ENCODE peak calls at places on chromosomes 12 and 14, in nine cellular contexts. R, J, A, P, U, K, D, Z and M are unnamed samples.

GRCh38 chr12:9149372-9149771 is 33.7 kb upstream of the A2M start:
- DNase-seq in P (no peak), J (no peak), U (no peak), Z (peak), A (no peak), D (no peak), K (no peak), R (no peak), M (no peak)

GRCh38 chr12:1517007-1517406 is 77.4 kb downstream of the FBXL14 start:
- DNase-seq in K (peak), Z (peak), P (no peak), A (no peak), D (peak), R (peak), U (no peak), J (no peak), M (peak)

GRCh38 chr12:123996581-123996980 is 23.6 kb downstream of the ZNF664 start:
- DNase-seq in Z (no peak), A (no peak), D (no peak), J (no peak), R (no peak), K (no peak), U (no peak), P (no peak), M (no peak)

GRCh38 chr12:2051700-2052625 is 824 bp upstream of the CACNA1C start:
- DNase-seq in J (no peak), R (no peak), D (no peak), Z (no peak), A (no peak), U (no peak), P (no peak), K (no peak), M (no peak)

GRCh38 chr12:113236539-113237354 is 15.5 kb downstream of the TPCN1 start:
- DNase-seq in P (no peak), D (no peak), J (no peak), R (no peak), A (peak), K (no peak), U (no peak), Z (no peak), M (no peak)

GRCh38 chr14:63504628-63505027 is 38.5 kb downstream of the PPP2R5E start:
- DNase-seq in U (no peak), P (no peak), D (no peak), A (no peak), J (no peak), R (peak), K (no peak), Z (no peak), M (no peak)

GRCh38 chr14:50821471-50822464 is 9.2 kb downstream of the NIN start:
- DNase-seq in P (no peak), Z (no peak), K (no peak), J (no peak), A (peak), D (no peak), U (no peak), R (no peak), M (no peak)

GRCh38 chr12:97151481-97151880 is 244.4 kb downstream of the NEDD1 start:
- DNase-seq in K (no peak), D (no peak), Z (no peak), U (no peak), P (no peak), R (no peak), J (no peak), A (no peak), M (no peak)

GRCh38 chr12:23055004-23055403 is 430.0 kb downstream of the ETNK1 start:
- DNase-seq in D (no peak), J (no peak), R (peak), Z (peak), K (peak), A (no peak), U (no peak), P (no peak), M (peak)

GRCh38 chr12:123995023-123995422 is 22.0 kb downstream of the ZNF664 start:
- DNase-seq in D (no peak), J (no peak), Z (no peak), P (no peak), K (peak), U (no peak), R (peak), A (no peak), M (no peak)

GRCh38 chr14:101857226-101857625 is 95.7 kb downstream of the PPP2R5C start:
- DNase-seq in D (no peak), A (no peak), R (no peak), P (no peak), Z (peak), K (no peak), J (no peak), U (no peak), M (no peak)

GRCh38 chr12:108101605-108102175 is 27.4 kb upstream of the WSCD2 start:
- DNase-seq in U (no peak), J (no peak), R (no peak), D (peak), A (no peak), K (no peak), Z (no peak), P (no peak), M (no peak)

GRCh38 chr14:51310453-51311074 is 70.5 kb downstream of the TMX1 start:
- DNase-seq in K (peak), J (no peak), Z (no peak), R (peak), D (no peak), P (no peak), U (no peak), A (no peak), M (no peak)

GRCh38 chr14:38405851-38406630 is 150.1 kb upstream of the CLEC14A start:
- DNase-seq in J (no peak), D (no peak), P (no peak), A (no peak), Z (peak), U (no peak), K (peak), R (peak), M (no peak)

GRCh38 chr12:91100901-91101300 is 10.4 kb downstream of the LUM start:
- DNase-seq in K (no peak), Z (no peak), P (no peak), A (no peak), R (no peak), J (no peak), U (no peak), D (no peak), M (no peak)

GRCh38 chr12:111761099-111761498 is 5.6 kb upstream of the ALDH2 start:
- DNase-seq in U (no peak), J (no peak), A (no peak), Z (no peak), R (no peak), K (no peak), D (no peak), P (no peak), M (no peak)

GRCh38 chr14:70838076-70838475 is 28.8 kb upstream of the MAP3K9 start:
- DNase-seq in R (no peak), P (no peak), K (no peak), A (no peak), J (no peak), Z (no peak), U (no peak), D (no peak), M (no peak)

GRCh38 chr14:99589031-99589441 is 15.0 kb downstream of the CCDC85C start:
- DNase-seq in U (no peak), J (no peak), R (no peak), D (no peak), K (no peak), Z (no peak), A (no peak), P (no peak), M (peak)

GRCh38 chr14:70742316-70742715 is 67.0 kb downstream of the MAP3K9 start:
- DNase-seq in J (no peak), R (no peak), K (no peak), Z (no peak), A (no peak), U (no peak), P (no peak), D (no peak), M (no peak)

GRCh38 chr12:108616941-108617858 is 16.5 kb downstream of the SELPLG start:
- DNase-seq in D (no peak), U (no peak), J (no peak), R (no peak), P (no peak), A (peak), Z (no peak), K (no peak), M (no peak)

GRCh38 chr14:31657917-31658316 is 96.7 kb downstream of the NUBPL start:
- DNase-seq in D (no peak), P (no peak), Z (no peak), R (no peak), A (no peak), K (no peak), J (no peak), U (no peak), M (no peak)

GRCh38 chr12:64826234-64826633 is 1.8 kb downstream of the TBC1D30 start:
- DNase-seq in R (peak), A (peak), P (no peak), K (peak), Z (peak), U (no peak), J (peak), D (no peak), M (no peak)

GRCh38 chr14:44979740-44980346 is 17.9 kb downstream of the TOGARAM1 start:
- DNase-seq in A (peak), U (no peak), Z (no peak), J (no peak), D (no peak), P (no peak), K (no peak), R (no peak), M (no peak)

DNA sequence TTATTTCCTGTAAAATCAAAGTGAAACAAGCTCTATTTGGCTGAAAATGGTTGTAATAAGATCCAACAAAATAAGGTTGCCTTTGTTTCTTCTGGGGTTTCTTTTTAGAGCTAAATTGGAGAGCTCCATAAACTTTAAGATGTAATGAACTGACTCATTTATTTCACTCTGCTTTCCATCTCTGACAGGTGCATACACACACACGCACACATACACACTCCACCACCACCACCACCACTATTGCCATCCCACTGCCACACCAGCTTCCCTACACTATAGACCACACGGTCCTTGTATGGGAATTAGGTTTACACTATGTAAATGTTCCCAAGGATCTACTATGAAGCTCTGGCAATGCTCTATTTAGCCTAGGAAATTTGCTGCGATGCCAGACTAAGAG is 293.0 kb downstream of the RPAP3 start:
- DNase-seq in J (no peak), K (no peak), A (no peak), R (no peak), P (no peak), D (no peak), U (no peak), Z (no peak), M (no peak)
- H3K27ac ChIP-seq in J (no peak), K (no peak), A (no peak), R (no peak), P (no peak), D (no peak), U (no peak), Z (no peak), M (no peak)

GRCh38 chr12:50661300-50662120 is 102.4 kb upstream of the ATF1 start:
- DNase-seq in J (no peak), D (no peak), P (no peak), R (no peak), A (no peak), K (no peak), U (no peak), Z (no peak), M (no peak)
- H3K27ac ChIP-seq in J (peak), D (no peak), P (no peak), R (no peak), A (no peak), K (no peak), U (no peak), Z (no peak), M (no peak)

DNA sequence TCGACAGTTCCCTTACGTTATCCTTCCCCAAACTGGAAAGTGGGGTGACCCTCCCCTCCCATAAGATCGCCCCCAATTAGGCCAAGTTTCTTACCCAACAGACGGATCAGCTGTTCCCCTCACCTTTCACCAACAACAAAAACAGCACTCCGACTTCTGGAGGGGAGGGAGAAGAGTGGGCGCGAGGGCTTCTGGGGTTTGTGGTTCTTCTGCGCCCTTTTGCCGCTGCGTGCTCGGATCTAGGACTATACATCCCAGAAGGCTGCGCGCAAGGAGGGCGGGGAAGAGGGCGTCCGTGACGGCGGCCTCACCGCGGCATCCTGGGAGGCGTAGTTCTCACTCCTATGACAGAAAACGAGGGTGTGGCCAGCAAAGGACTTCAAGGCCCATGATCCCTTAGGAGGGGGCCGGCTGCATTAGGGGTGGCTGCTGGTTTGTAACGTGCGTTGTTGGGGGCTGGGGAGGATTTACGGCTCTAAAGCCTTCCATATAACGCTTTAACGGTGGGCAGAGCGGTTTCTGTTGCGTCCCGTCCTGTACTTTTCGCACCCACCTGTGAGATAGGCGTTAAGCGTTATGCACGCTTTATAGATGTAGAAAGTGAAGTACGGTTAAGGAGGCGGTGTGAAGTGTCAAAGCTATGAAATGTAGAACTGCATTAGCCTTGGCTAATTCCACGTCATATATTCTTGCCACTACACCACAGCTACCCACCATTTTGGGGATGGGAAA is at the start of gene CALCOCO1:
- DNase-seq in U (peak), K (peak), A (peak), R (peak), Z (peak), D (peak), P (peak), J (peak), M (peak)
- H3K27ac ChIP-seq in U (peak), K (peak), A (peak), R (peak), Z (no peak), D (peak), P (peak), J (peak), M (peak)

DNA sequence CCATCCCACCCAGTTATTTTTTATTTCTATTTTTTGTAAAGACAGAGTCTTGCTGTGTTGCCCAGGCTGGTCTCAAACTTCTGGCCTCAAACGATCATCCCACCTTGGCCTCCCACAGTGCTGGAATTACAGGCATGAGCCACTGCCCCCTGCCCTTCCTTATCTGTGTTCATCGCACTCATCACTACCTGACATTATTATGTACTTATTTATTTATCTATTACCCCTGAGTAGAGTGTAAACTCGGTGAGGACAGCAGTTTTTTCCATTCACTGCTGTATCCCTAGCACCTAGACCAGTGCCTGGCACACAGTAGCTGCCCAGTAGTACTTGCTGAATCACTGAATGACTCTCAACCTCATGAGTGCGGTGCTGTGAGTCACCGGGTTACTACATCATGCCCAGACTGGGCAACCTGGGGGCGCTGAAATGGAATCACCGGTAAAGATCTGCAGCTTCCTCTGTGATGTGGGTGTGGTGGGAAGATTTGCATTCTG is 81.8 kb upstream of the USP44 start:
- DNase-seq in J (no peak), U (no peak), Z (peak), A (no peak), R (peak), K (peak), D (no peak), P (peak), M (no peak)
- H3K27ac ChIP-seq in J (no peak), U (peak), Z (no peak), A (peak), R (peak), K (no peak), D (peak), P (peak), M (no peak)

DNA sequence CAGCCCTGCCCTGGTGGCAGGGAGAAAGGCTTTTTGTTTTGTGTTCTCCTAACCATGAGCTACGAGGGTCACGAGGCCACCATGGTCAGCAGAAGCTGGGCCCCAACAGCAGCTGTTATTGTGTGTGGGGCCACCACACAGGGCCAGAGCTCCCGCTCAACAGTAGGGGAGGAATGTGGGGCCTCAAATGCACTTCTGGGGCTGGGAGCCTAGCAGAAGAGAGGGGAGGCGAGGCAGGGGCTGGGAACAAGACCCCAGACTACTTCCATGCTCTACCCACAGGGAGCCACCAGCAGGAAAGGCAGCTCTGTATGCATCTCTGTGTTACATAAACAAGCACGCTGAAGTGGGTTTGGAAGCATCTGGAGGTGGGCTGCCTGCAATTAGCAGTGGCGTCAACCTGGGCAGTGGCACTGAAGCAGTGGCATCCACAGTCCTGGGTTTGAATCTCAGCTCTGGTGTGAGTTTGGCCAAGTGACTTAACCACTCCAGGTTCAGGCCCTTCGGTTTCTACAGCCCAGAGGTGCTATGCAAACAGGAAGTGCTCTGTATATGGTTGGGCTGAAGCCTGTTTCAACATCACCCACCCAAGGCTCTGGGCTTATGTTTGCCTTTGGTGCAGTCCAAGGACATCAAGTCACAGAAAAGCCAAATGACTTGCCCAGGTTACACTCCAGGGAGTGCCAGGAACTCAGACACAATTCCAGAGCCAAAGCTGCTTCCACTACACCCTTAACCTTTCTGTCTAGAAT is 16.2 kb downstream of the GLTP start:
- DNase-seq in P (peak), J (no peak), A (no peak), R (peak), U (no peak), Z (peak), K (peak), D (no peak), M (no peak)
- H3K27ac ChIP-seq in P (peak), J (no peak), A (peak), R (peak), U (no peak), Z (no peak), K (no peak), D (peak), M (no peak)

DNA sequence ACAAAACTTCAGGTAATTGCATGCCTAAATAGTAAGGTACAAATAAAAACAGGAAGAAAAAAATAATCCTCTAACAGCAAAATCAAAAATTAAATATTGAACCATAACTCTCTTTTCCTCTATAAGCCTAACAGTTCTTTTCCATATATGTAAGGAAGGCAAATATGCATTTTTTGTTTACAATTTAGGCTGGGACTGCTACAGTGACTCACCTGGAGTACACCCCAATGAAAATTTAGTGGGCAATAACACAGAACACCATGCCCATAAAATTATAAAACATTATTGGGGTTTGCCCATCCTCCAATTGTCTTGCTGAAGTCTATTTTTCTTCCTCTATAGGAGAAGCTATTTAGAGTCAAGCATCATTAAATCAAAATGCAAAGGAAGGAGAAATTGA is 277.0 kb downstream of the PAWR start:
- DNase-seq in K (no peak), A (no peak), U (no peak), J (no peak), Z (no peak), D (no peak), P (no peak), R (no peak), M (no peak)
- H3K27ac ChIP-seq in K (no peak), A (no peak), U (no peak), J (no peak), Z (no peak), D (no peak), P (no peak), R (no peak), M (no peak)